ENCODE peak calls at places on chromosomes 12 and 14, in four cellular contexts. One of them, this sample, is unnamed.

GRCh38 chr12:53982616-53983579 is 2.0 kb upstream of the HOXC10 start:
- DNase-seq in Panc1: no peak
- DNase-seq in progenitor cell of endocrine pancreas: no peak
- DNase-seq in cardiac fibroblast: no peak
- DNase-seq in this sample: no peak

GRCh38 chr14:105853907-105854599 is 327.7 kb downstream of the TMEM121 start:
- DNase-seq in progenitor cell of endocrine pancreas: no peak
- DNase-seq in Panc1: no peak
- DNase-seq in cardiac fibroblast: no peak
- DNase-seq in this sample: no peak

GRCh38 chr14:89826581-89826980 is 127.9 kb downstream of the EFCAB11 start:
- DNase-seq in cardiac fibroblast: no peak
- DNase-seq in progenitor cell of endocrine pancreas: no peak
- DNase-seq in Panc1: no peak
- DNase-seq in this sample: no peak

GRCh38 chr12:124233041-124233836 is 61.7 kb upstream of the RFLNA start:
- DNase-seq in progenitor cell of endocrine pancreas: no peak
- DNase-seq in Panc1: no peak
- DNase-seq in cardiac fibroblast: peak
- DNase-seq in this sample: no peak

GRCh38 chr12:2299207-2299606 is 246.4 kb downstream of the CACNA1C start:
- DNase-seq in Panc1: no peak
- DNase-seq in cardiac fibroblast: no peak
- DNase-seq in progenitor cell of endocrine pancreas: no peak
- DNase-seq in this sample: no peak

GRCh38 chr12:3247596-3248270 is 170.6 kb downstream of the TSPAN9 start:
- DNase-seq in progenitor cell of endocrine pancreas: no peak
- DNase-seq in cardiac fibroblast: no peak
- DNase-seq in Panc1: no peak
- DNase-seq in this sample: no peak

GRCh38 chr14:54455363-54455762 is 14.2 kb upstream of the CNIH1 start:
- DNase-seq in cardiac fibroblast: no peak
- DNase-seq in Panc1: no peak
- DNase-seq in progenitor cell of endocrine pancreas: no peak
- DNase-seq in this sample: no peak

GRCh38 chr12:62802981-62803380 is 132.0 kb downstream of the PPM1H start:
- DNase-seq in Panc1: no peak
- DNase-seq in progenitor cell of endocrine pancreas: no peak
- DNase-seq in cardiac fibroblast: peak
- DNase-seq in this sample: no peak

GRCh38 chr12:69469854-69470188 is 367 bp upstream of the FRS2 start:
- DNase-seq in progenitor cell of endocrine pancreas: no peak
- DNase-seq in cardiac fibroblast: no peak
- DNase-seq in Panc1: no peak
- DNase-seq in this sample: no peak

GRCh38 chr12:60106207-60106606 is 510.4 kb downstream of the SLC16A7 start:
- DNase-seq in progenitor cell of endocrine pancreas: no peak
- DNase-seq in cardiac fibroblast: peak
- DNase-seq in Panc1: no peak
- DNase-seq in this sample: no peak
- TF ChIP-seq CTCF in progenitor cell of endocrine pancreas: no peak
- TF ChIP-seq CTCF in cardiac fibroblast: peak
- TF ChIP-seq CTCF in Panc1: peak
- TF ChIP-seq CTCF in this sample: no peak

GRCh38 chr14:37830271-37830670 is 234.8 kb downstream of the TTC6 start:
- DNase-seq in Panc1: no peak
- DNase-seq in cardiac fibroblast: no peak
- DNase-seq in progenitor cell of endocrine pancreas: no peak
- DNase-seq in this sample: no peak

DNA sequence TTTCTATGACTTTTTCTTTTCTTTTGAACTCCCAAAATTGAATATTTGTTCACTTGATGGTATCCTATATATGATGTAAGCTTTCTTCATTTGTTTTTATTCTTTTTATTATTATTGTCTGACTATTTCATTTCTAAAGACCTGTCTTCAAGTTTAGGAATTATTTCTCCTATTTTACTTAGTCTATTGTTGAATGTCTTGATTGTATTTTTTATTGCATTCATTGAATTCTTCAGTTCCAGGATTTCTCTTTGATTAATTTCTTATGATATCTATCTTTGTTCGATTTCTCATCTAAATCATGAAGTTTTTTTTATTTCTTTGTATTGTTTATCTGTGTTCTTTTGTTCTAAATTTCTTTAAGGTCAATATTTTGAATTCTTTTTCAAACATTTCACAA is 238.8 kb downstream of the TTC6 start:
- DNase-seq in cardiac fibroblast: no peak
- DNase-seq in Panc1: no peak
- DNase-seq in progenitor cell of endocrine pancreas: no peak
- DNase-seq in this sample: no peak
- TF ChIP-seq CTCF in cardiac fibroblast: no peak
- TF ChIP-seq CTCF in Panc1: no peak
- TF ChIP-seq CTCF in progenitor cell of endocrine pancreas: no peak
- TF ChIP-seq CTCF in this sample: no peak

DNA sequence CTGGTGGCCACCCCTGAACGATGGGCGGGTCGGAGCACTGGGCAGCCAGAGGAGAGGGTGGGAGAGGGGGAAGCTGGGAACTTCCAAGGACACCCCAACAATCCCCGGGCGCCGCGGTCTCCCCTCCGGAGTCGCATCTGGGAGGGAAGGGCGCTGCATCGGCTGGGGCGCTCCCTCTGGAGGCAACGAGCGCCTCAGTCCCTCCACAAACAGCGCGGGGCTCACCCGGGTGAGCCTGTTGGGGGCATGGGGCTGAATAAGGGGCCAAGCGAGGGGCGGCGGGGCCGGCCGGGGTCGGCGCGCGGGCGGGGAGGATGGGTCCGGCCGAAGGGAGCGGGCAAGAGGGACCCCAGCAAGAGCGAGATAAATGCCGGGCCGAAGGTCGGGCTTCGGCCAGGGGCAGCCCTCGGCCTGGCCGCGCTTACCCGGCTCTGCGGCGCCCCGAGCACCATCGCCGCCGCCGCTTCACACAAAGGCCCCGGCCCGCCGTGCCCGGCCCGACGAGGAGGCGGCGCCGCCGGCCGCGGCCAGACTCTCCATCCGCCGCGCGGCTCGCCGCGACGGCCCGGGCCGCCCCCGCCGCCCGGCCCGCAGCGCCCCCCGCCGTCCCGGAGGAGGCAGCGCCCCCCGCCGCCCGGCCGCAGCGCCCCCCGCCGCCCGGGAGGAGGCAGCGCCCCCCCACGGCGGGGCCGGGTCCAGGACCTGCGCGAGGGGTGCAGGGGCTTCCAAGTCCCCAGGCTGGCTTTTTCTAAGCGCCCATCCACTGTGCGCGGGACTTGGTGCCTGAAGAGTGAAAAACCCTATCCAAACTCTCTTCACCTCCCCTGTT is at the start of gene ZBTB39:
- DNase-seq in progenitor cell of endocrine pancreas: peak
- DNase-seq in cardiac fibroblast: peak
- DNase-seq in Panc1: no peak
- DNase-seq in this sample: no peak
- TF ChIP-seq CTCF in progenitor cell of endocrine pancreas: peak
- TF ChIP-seq CTCF in cardiac fibroblast: peak
- TF ChIP-seq CTCF in Panc1: peak
- TF ChIP-seq CTCF in this sample: no peak

DNA sequence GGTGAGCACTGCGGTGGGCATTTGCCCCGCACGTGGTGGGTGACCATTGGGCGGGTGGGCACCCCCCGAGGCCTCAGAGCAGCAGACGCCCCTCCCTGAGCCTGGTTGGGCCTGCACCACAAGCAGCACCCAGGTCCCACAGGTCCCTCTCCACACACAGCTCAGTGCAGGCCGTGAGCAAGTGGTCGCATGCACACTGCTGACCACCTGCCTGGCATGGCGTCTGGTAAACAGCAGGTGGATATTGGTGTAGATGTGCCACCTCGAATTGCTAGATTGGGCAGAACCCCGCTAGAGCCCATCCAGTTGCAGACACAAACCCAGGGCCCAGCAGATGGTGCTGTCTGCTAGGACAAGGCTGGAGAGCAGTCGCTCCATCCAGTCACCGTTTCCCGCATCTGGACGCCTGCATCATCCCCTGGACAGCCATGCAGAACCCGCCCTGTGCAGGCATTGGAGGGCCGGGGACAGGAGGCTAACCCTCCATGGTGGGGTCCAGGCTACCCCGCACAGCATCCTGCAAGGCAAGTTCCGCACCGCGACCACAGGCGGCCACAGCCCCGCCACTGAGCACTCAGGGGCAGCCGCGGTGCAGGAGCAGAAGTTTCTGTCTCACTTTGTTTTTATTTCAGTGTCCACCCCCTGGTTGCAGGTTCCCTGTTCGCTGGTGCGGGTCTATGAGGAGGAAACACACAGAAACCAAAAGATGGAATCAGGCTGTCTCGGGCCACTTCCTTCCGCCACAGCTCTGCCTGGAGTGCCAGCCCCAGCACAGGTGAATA is 45.6 kb upstream of the RIMBP2 start:
- DNase-seq in progenitor cell of endocrine pancreas: peak
- DNase-seq in Panc1: no peak
- DNase-seq in cardiac fibroblast: peak
- DNase-seq in this sample: no peak
- TF ChIP-seq CTCF in progenitor cell of endocrine pancreas: peak
- TF ChIP-seq CTCF in Panc1: peak
- TF ChIP-seq CTCF in cardiac fibroblast: peak
- TF ChIP-seq CTCF in this sample: peak

GRCh38 chr14:63130531-63130930 is 73.7 kb upstream of the RHOJ start:
- DNase-seq in cardiac fibroblast: no peak
- DNase-seq in progenitor cell of endocrine pancreas: no peak
- DNase-seq in Panc1: no peak
- DNase-seq in this sample: no peak

DNA sequence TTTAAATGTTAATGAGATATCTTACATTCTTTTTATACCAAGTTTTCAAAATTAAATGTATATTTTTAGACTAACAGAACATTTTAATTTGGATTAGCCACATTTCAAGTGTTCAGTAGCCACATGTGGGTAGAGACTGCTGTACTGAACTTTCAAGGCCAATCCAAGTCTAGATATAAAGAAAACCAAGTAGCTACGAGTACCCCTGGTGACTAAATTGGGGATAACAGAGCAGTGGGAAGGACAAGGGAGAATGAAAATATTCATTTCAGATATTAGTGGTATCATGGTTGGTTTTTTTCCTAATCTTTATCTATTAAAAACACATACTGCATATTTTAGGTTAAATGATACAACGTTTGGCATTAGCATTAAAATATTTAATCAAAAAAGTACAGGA is 69.4 kb upstream of the RHOJ start:
- DNase-seq in progenitor cell of endocrine pancreas: no peak
- DNase-seq in cardiac fibroblast: peak
- DNase-seq in Panc1: no peak
- DNase-seq in this sample: no peak
- TF ChIP-seq CTCF in progenitor cell of endocrine pancreas: peak
- TF ChIP-seq CTCF in cardiac fibroblast: peak
- TF ChIP-seq CTCF in Panc1: peak
- TF ChIP-seq CTCF in this sample: no peak

GRCh38 chr14:96573473-96574100 is 71.4 kb downstream of the PAPOLA start:
- DNase-seq in Panc1: no peak
- DNase-seq in progenitor cell of endocrine pancreas: no peak
- DNase-seq in cardiac fibroblast: no peak
- DNase-seq in this sample: no peak

GRCh38 chr14:96575233-96575632 is 73.1 kb downstream of the PAPOLA start:
- DNase-seq in progenitor cell of endocrine pancreas: no peak
- DNase-seq in cardiac fibroblast: no peak
- DNase-seq in Panc1: no peak
- DNase-seq in this sample: no peak

GRCh38 chr14:96576359-96576758 is 74.2 kb downstream of the PAPOLA start:
- DNase-seq in cardiac fibroblast: no peak
- DNase-seq in Panc1: no peak
- DNase-seq in progenitor cell of endocrine pancreas: no peak
- DNase-seq in this sample: no peak

GRCh38 chr14:96574633-96575191 is 72.5 kb downstream of the PAPOLA start:
- DNase-seq in progenitor cell of endocrine pancreas: no peak
- DNase-seq in Panc1: no peak
- DNase-seq in cardiac fibroblast: peak
- DNase-seq in this sample: no peak

GRCh38 chr14:96574171-96574632 is 72.0 kb downstream of the PAPOLA start:
- DNase-seq in cardiac fibroblast: no peak
- DNase-seq in progenitor cell of endocrine pancreas: no peak
- DNase-seq in Panc1: no peak
- DNase-seq in this sample: no peak
- TF ChIP-seq CTCF in cardiac fibroblast: no peak
- TF ChIP-seq CTCF in progenitor cell of endocrine pancreas: no peak
- TF ChIP-seq CTCF in Panc1: no peak
- TF ChIP-seq CTCF in this sample: no peak

This sample was measured in HL-60.